ENCODE peak calls at places on chromosomes 13 and 19, in nine cellular contexts. One of them, this sample, is unnamed.

GRCh38 chr13:36526897-36527296 is 94.6 kb downstream of the CCNA1 start:
- DNase-seq in tibial artery: no peak
- DNase-seq in adipocyte: no peak
- DNase-seq in stomach: no peak
- DNase-seq in GM23338: peak; percentile 21
- DNase-seq in mammary epithelial cell: peak; percentile 47
- DNase-seq in ovary: no peak
- DNase-seq in keratinocyte: no peak
- DNase-seq in fibroblast of lung: no peak
- DNase-seq in this sample: peak; percentile 71

GRCh38 chr19:51127755-51128154 is 3.0 kb downstream of the SIGLEC9 start:
- DNase-seq in keratinocyte: no peak
- DNase-seq in ovary: no peak
- DNase-seq in tibial artery: peak; percentile 68
- DNase-seq in mammary epithelial cell: no peak
- DNase-seq in fibroblast of lung: peak; percentile 10
- DNase-seq in adipocyte: no peak
- DNase-seq in GM23338: no peak
- DNase-seq in stomach: no peak
- DNase-seq in this sample: peak; percentile 67

GRCh38 chr19:3366761-3367571 is 583 bp downstream of the NFIC start:
- DNase-seq in mammary epithelial cell: peak; percentile 18
- DNase-seq in stomach: no peak
- DNase-seq in GM23338: no peak
- DNase-seq in ovary: peak; percentile 78
- DNase-seq in adipocyte: peak; percentile 64
- DNase-seq in keratinocyte: no peak
- DNase-seq in tibial artery: peak; percentile 85
- DNase-seq in fibroblast of lung: peak; percentile 63
- DNase-seq in this sample: peak; percentile 85

GRCh38 chr13:58087566-58087965 is 456.0 kb downstream of the PCDH17 start:
- DNase-seq in mammary epithelial cell: no peak
- DNase-seq in stomach: no peak
- DNase-seq in adipocyte: no peak
- DNase-seq in fibroblast of lung: no peak
- DNase-seq in ovary: no peak
- DNase-seq in tibial artery: no peak
- DNase-seq in keratinocyte: no peak
- DNase-seq in GM23338: peak; percentile 4
- DNase-seq in this sample: no peak

GRCh38 chr19:3365447-3366103 is 808 bp upstream of the NFIC start:
- DNase-seq in keratinocyte: no peak
- DNase-seq in adipocyte: peak; percentile 79
- DNase-seq in tibial artery: peak; percentile 91
- DNase-seq in GM23338: no peak
- DNase-seq in mammary epithelial cell: peak; percentile 52
- DNase-seq in stomach: peak; percentile 67
- DNase-seq in ovary: peak; percentile 76
- DNase-seq in fibroblast of lung: no peak
- DNase-seq in this sample: peak; percentile 83

GRCh38 chr19:33293255-33294057 is 8.9 kb downstream of the CEBPA start:
- DNase-seq in stomach: no peak
- DNase-seq in keratinocyte: no peak
- DNase-seq in adipocyte: peak; percentile 57
- DNase-seq in GM23338: no peak
- DNase-seq in mammary epithelial cell: peak; percentile 78
- DNase-seq in ovary: no peak
- DNase-seq in fibroblast of lung: peak; percentile 60
- DNase-seq in tibial artery: no peak
- DNase-seq in this sample: peak; percentile 82

GRCh38 chr13:49545661-49546060 is 39.7 kb downstream of the RCBTB1 start:
- DNase-seq in keratinocyte: no peak
- DNase-seq in tibial artery: no peak
- DNase-seq in adipocyte: no peak
- DNase-seq in ovary: no peak
- DNase-seq in fibroblast of lung: no peak
- DNase-seq in stomach: no peak
- DNase-seq in GM23338: no peak
- DNase-seq in mammary epithelial cell: no peak
- DNase-seq in this sample: no peak

GRCh38 chr13:75016225-75016624 is 465.7 kb downstream of the TBC1D4 start:
- DNase-seq in adipocyte: peak; percentile 28
- DNase-seq in keratinocyte: no peak
- DNase-seq in stomach: no peak
- DNase-seq in mammary epithelial cell: no peak
- DNase-seq in fibroblast of lung: peak; percentile 14
- DNase-seq in ovary: no peak
- DNase-seq in tibial artery: no peak
- DNase-seq in GM23338: no peak
- DNase-seq in this sample: no peak

GRCh38 chr19:5799247-5800241 is 5.3 kb upstream of the NRTN start:
- DNase-seq in tibial artery: no peak
- DNase-seq in adipocyte: no peak
- DNase-seq in fibroblast of lung: no peak
- DNase-seq in GM23338: no peak
- DNase-seq in stomach: peak; percentile 80
- DNase-seq in mammary epithelial cell: no peak
- DNase-seq in keratinocyte: no peak
- DNase-seq in ovary: no peak
- DNase-seq in this sample: no peak

GRCh38 chr19:6087074-6087506 is 23.2 kb downstream of the RFX2 start:
- DNase-seq in keratinocyte: no peak
- DNase-seq in stomach: no peak
- DNase-seq in adipocyte: no peak
- DNase-seq in fibroblast of lung: no peak
- DNase-seq in ovary: no peak
- DNase-seq in mammary epithelial cell: no peak
- DNase-seq in GM23338: peak; percentile 18
- DNase-seq in tibial artery: no peak
- DNase-seq in this sample: peak; percentile 52

GRCh38 chr13:49110122-49110831 is 109.9 kb upstream of the MLNR start:
- DNase-seq in keratinocyte: peak; percentile 44
- DNase-seq in GM23338: peak; percentile 91
- DNase-seq in mammary epithelial cell: peak; percentile 79
- DNase-seq in tibial artery: peak; percentile 82
- DNase-seq in ovary: peak; percentile 79
- DNase-seq in adipocyte: peak; percentile 95
- DNase-seq in stomach: peak; percentile 78
- DNase-seq in fibroblast of lung: peak; percentile 94
- DNase-seq in this sample: peak; percentile 82

GRCh38 chr13:29878101-29878500 is 27.7 kb upstream of the UBL3 start:
- DNase-seq in ovary: no peak
- DNase-seq in GM23338: no peak
- DNase-seq in fibroblast of lung: peak; percentile 14
- DNase-seq in mammary epithelial cell: no peak
- DNase-seq in adipocyte: no peak
- DNase-seq in stomach: no peak
- DNase-seq in keratinocyte: no peak
- DNase-seq in tibial artery: no peak
- DNase-seq in this sample: no peak

GRCh38 chr19:48992571-48993174 is 436 bp downstream of the GYS1 start:
- DNase-seq in ovary: peak; percentile 39
- DNase-seq in stomach: no peak
- DNase-seq in fibroblast of lung: no peak
- DNase-seq in GM23338: peak; percentile 51
- DNase-seq in tibial artery: peak; percentile 69
- DNase-seq in keratinocyte: no peak
- DNase-seq in mammary epithelial cell: no peak
- DNase-seq in adipocyte: peak; percentile 35
- DNase-seq in this sample: peak; percentile 78

GRCh38 chr19:15869873-15870272 is 28.0 kb downstream of the CYP4F2 start:
- DNase-seq in keratinocyte: no peak
- DNase-seq in mammary epithelial cell: no peak
- DNase-seq in fibroblast of lung: no peak
- DNase-seq in ovary: no peak
- DNase-seq in tibial artery: no peak
- DNase-seq in GM23338: no peak
- DNase-seq in adipocyte: no peak
- DNase-seq in stomach: no peak
- DNase-seq in this sample: no peak

GRCh38 chr19:15869109-15869555 is 28.7 kb downstream of the CYP4F2 start:
- DNase-seq in keratinocyte: peak; percentile 13
- DNase-seq in adipocyte: peak; percentile 29
- DNase-seq in tibial artery: no peak
- DNase-seq in ovary: no peak
- DNase-seq in GM23338: peak; percentile 46
- DNase-seq in fibroblast of lung: peak; percentile 4
- DNase-seq in stomach: peak; percentile 42
- DNase-seq in mammary epithelial cell: peak; percentile 75
- DNase-seq in this sample: no peak

GRCh38 chr19:15871570-15871969 is 26.3 kb downstream of the CYP4F2 start:
- DNase-seq in fibroblast of lung: no peak
- DNase-seq in GM23338: no peak
- DNase-seq in stomach: no peak
- DNase-seq in keratinocyte: no peak
- DNase-seq in tibial artery: no peak
- DNase-seq in ovary: no peak
- DNase-seq in adipocyte: no peak
- DNase-seq in mammary epithelial cell: no peak
- DNase-seq in this sample: no peak

DNA sequence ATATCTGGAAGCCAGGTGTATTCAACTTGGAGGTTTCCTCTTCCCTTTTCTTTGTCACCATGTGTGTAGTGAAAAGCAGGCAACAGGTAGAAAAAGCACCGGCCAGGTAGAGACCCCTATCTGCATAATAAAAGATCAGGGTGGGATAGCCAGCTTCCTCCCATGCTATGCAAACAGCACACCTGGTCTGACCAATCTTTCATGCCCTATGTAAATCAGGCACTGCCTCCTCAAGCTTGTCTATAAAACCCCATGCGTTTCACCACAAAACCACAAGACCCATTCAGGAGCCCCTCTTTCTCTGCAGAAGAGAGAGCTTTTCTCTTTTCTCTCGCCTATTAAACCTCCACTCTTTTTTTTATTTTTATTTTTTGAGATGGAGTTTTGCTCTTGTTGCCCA is 22.8 kb downstream of the CYP4F2 start:
- DNase-seq in tibial artery: no peak
- DNase-seq in adipocyte: no peak
- DNase-seq in stomach: no peak
- DNase-seq in keratinocyte: no peak
- DNase-seq in ovary: no peak
- DNase-seq in mammary epithelial cell: no peak
- DNase-seq in GM23338: no peak
- DNase-seq in fibroblast of lung: no peak
- DNase-seq in this sample: no peak
- H3K4me1 ChIP-seq in tibial artery: no peaks in the 10 kb centered on the region
- H3K4me1 ChIP-seq in adipocyte: no peaks in the 10 kb centered on the region
- H3K4me1 ChIP-seq in stomach: no peaks in the 10 kb centered on the region
- H3K4me1 ChIP-seq in keratinocyte: peaks cover 7% of the 10 kb centered on the region
- H3K4me1 ChIP-seq in ovary: no peaks in the 10 kb centered on the region
- H3K4me1 ChIP-seq in mammary epithelial cell: peaks cover 7% of the 10 kb centered on the region
- H3K4me1 ChIP-seq in GM23338: no peaks in the 10 kb centered on the region
- H3K4me1 ChIP-seq in fibroblast of lung: no peaks in the 10 kb centered on the region
- H3K4me1 ChIP-seq in this sample: no peaks in the 10 kb centered on the region

GRCh38 chr13:92126399-92126798 is 728.0 kb downstream of the GPC5 start:
- DNase-seq in adipocyte: no peak
- DNase-seq in GM23338: no peak
- DNase-seq in keratinocyte: no peak
- DNase-seq in stomach: no peak
- DNase-seq in fibroblast of lung: no peak
- DNase-seq in ovary: no peak
- DNase-seq in tibial artery: no peak
- DNase-seq in mammary epithelial cell: no peak
- DNase-seq in this sample: no peak
- H3K4me1 ChIP-seq in adipocyte: no peaks in the 10 kb centered on the region
- H3K4me1 ChIP-seq in GM23338: no peaks in the 10 kb centered on the region
- H3K4me1 ChIP-seq in keratinocyte: no peaks in the 10 kb centered on the region
- H3K4me1 ChIP-seq in stomach: no peaks in the 10 kb centered on the region
- H3K4me1 ChIP-seq in fibroblast of lung: no peaks in the 10 kb centered on the region
- H3K4me1 ChIP-seq in ovary: no peaks in the 10 kb centered on the region
- H3K4me1 ChIP-seq in tibial artery: no peaks in the 10 kb centered on the region
- H3K4me1 ChIP-seq in mammary epithelial cell: no peaks in the 10 kb centered on the region
- H3K4me1 ChIP-seq in this sample: no peaks in the 10 kb centered on the region

DNA sequence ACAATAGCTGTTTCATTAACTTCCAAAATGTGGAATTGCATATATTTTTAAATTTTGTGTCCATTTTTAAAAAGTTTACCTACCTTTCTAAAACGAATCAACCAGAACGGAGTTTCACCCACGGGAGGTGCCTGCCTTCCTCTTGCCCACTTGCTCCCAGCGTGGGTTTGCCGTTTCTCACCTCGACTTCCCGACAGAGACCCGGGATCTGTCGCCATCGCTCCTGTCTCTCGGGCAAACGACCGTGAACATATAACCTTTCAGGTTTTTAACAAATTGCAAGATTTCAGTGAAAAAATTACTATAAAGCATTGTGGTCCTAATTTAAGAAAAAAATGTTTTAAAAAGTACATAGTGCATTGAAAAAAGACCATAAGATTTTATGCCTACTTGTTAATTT is 4.2 kb downstream of the TMEM255B start:
- DNase-seq in fibroblast of lung: no peak
- DNase-seq in ovary: no peak
- DNase-seq in GM23338: no peak
- DNase-seq in stomach: peak; percentile 14
- DNase-seq in adipocyte: no peak
- DNase-seq in tibial artery: peak; percentile 35
- DNase-seq in keratinocyte: no peak
- DNase-seq in mammary epithelial cell: no peak
- DNase-seq in this sample: peak; percentile 13
- H3K4me1 ChIP-seq in fibroblast of lung: no peaks in the 10 kb centered on the region
- H3K4me1 ChIP-seq in ovary: peaks cover 2% of the 10 kb centered on the region
- H3K4me1 ChIP-seq in GM23338: peaks cover 2% of the 10 kb centered on the region
- H3K4me1 ChIP-seq in stomach: peaks cover 15% of the 10 kb centered on the region
- H3K4me1 ChIP-seq in adipocyte: peaks cover 13% of the 10 kb centered on the region
- H3K4me1 ChIP-seq in tibial artery: peaks cover 13% of the 10 kb centered on the region
- H3K4me1 ChIP-seq in keratinocyte: peaks cover 12% of the 10 kb centered on the region
- H3K4me1 ChIP-seq in mammary epithelial cell: peaks cover 10% of the 10 kb centered on the region
- H3K4me1 ChIP-seq in this sample: peaks cover 12% of the 10 kb centered on the region

GRCh38 chr13:21020581-21020980 is 40.8 kb downstream of the LATS2 start:
- DNase-seq in stomach: no peak
- DNase-seq in GM23338: no peak
- DNase-seq in fibroblast of lung: no peak
- DNase-seq in ovary: no peak
- DNase-seq in mammary epithelial cell: no peak
- DNase-seq in tibial artery: peak; percentile 23
- DNase-seq in adipocyte: no peak
- DNase-seq in keratinocyte: no peak
- DNase-seq in this sample: peak; percentile 26
- H3K4me1 ChIP-seq in stomach: peaks cover 58% of the 10 kb centered on the region
- H3K4me1 ChIP-seq in GM23338: peaks cover 26% of the 10 kb centered on the region
- H3K4me1 ChIP-seq in fibroblast of lung: peaks cover 15% of the 10 kb centered on the region
- H3K4me1 ChIP-seq in ovary: peaks cover 28% of the 10 kb centered on the region
- H3K4me1 ChIP-seq in mammary epithelial cell: peaks cover 20% of the 10 kb centered on the region
- H3K4me1 ChIP-seq in tibial artery: peaks cover 63% of the 10 kb centered on the region
- H3K4me1 ChIP-seq in adipocyte: peaks cover 24% of the 10 kb centered on the region
- H3K4me1 ChIP-seq in keratinocyte: peaks cover 16% of the 10 kb centered on the region
- H3K4me1 ChIP-seq in this sample: peaks cover 40% of the 10 kb centered on the region

GRCh38 chr19:10112037-10112751 is 701 bp downstream of the P2RY11 start:
- DNase-seq in mammary epithelial cell: no peak
- DNase-seq in adipocyte: no peak
- DNase-seq in tibial artery: no peak
- DNase-seq in stomach: no peak
- DNase-seq in GM23338: no peak
- DNase-seq in keratinocyte: no peak
- DNase-seq in ovary: no peak
- DNase-seq in fibroblast of lung: no peak
- DNase-seq in this sample: peak; percentile 79
- H3K4me1 ChIP-seq in mammary epithelial cell: peaks cover 13% of the 10 kb centered on the region
- H3K4me1 ChIP-seq in adipocyte: peaks cover 15% of the 10 kb centered on the region
- H3K4me1 ChIP-seq in tibial artery: peaks cover 10% of the 10 kb centered on the region
- H3K4me1 ChIP-seq in stomach: peaks cover 36% of the 10 kb centered on the region
- H3K4me1 ChIP-seq in GM23338: peaks cover 3% of the 10 kb centered on the region
- H3K4me1 ChIP-seq in keratinocyte: peaks cover 8% of the 10 kb centered on the region
- H3K4me1 ChIP-seq in ovary: peaks cover under 1% of the 10 kb centered on the region
- H3K4me1 ChIP-seq in fibroblast of lung: peaks cover 6% of the 10 kb centered on the region
- H3K4me1 ChIP-seq in this sample: peaks cover 24% of the 10 kb centered on the region

GRCh38 chr19:35029737-35030256 is 473 bp upstream of the SCN1B start:
- DNase-seq in ovary: no peak
- DNase-seq in stomach: no peak
- DNase-seq in keratinocyte: no peak
- DNase-seq in GM23338: peak; percentile 60
- DNase-seq in fibroblast of lung: no peak
- DNase-seq in mammary epithelial cell: peak; percentile 8
- DNase-seq in tibial artery: no peak
- DNase-seq in adipocyte: no peak
- DNase-seq in this sample: no peak
- H3K4me1 ChIP-seq in ovary: peaks cover 1% of the 10 kb centered on the region
- H3K4me1 ChIP-seq in stomach: peaks cover 18% of the 10 kb centered on the region
- H3K4me1 ChIP-seq in keratinocyte: peaks cover 3% of the 10 kb centered on the region
- H3K4me1 ChIP-seq in GM23338: peaks cover 15% of the 10 kb centered on the region
- H3K4me1 ChIP-seq in fibroblast of lung: peaks cover 3% of the 10 kb centered on the region
- H3K4me1 ChIP-seq in mammary epithelial cell: peaks cover 5% of the 10 kb centered on the region
- H3K4me1 ChIP-seq in tibial artery: peaks cover 18% of the 10 kb centered on the region
- H3K4me1 ChIP-seq in adipocyte: no peaks in the 10 kb centered on the region
- H3K4me1 ChIP-seq in this sample: peaks cover 6% of the 10 kb centered on the region

This sample was measured in upper lobe of right lung.